ENCODE peak calls at places on chromosomes 16 and 17, in five cellular contexts. U is breast epithelium, Z is PC-9, P is adrenal gland, A is neural progenitor cell. E is an unnamed sample.

GRCh38 chr17:71251936-71252335 is 868.9 kb upstream of the SOX9 start:
- DNase-seq in P (no peak), U (no peak), Z (no peak), A (no peak), E (no peak)

GRCh38 chr16:61879-62281 is 8.3 kb downstream of the SNRNP25 start:
- DNase-seq in U (no peak), P (no peak), Z (no peak), A (no peak), E (no peak)

GRCh38 chr16:28092721-28093382 is 29.3 kb upstream of the GSG1L start:
- DNase-seq in U (no peak), Z (peak), A (no peak), P (no peak), E (no peak)

GRCh38 chr16:67443299-67443698 is 12.4 kb downstream of the HSD11B2 start:
- DNase-seq in A (no peak), P (peak), U (no peak), Z (no peak), E (no peak)

GRCh38 chr17:6512552-6512951 is 43.8 kb downstream of the PITPNM3 start:
- DNase-seq in P (no peak), Z (no peak), A (no peak), U (no peak), E (no peak)

GRCh38 chr17:31907342-31907975 is 6.0 kb upstream of the UTP6 start:
- DNase-seq in Z (no peak), P (peak), U (peak), A (no peak), E (peak)

GRCh38 chr16:73019456-73020362 is 28.2 kb downstream of the ZFHX3 start:
- DNase-seq in U (no peak), A (no peak), P (peak), Z (peak), E (peak)

GRCh38 chr16:56715128-56715527 is 14.8 kb upstream of the NUP93 start:
- DNase-seq in P (no peak), A (no peak), Z (no peak), U (no peak), E (no peak)

GRCh38 chr17:11557727-11558452 is 40.4 kb upstream of the DNAH9 start:
- DNase-seq in A (no peak), Z (no peak), P (no peak), U (no peak), E (no peak)

GRCh38 chr16:66610111-66610820 is 5.8 kb downstream of the CMTM3 start:
- DNase-seq in P (peak), A (no peak), U (no peak), Z (no peak), E (no peak)

GRCh38 chr17:9797965-9798364 is 6.6 kb upstream of the DHRS7C start:
- DNase-seq in Z (no peak), A (no peak), P (no peak), U (no peak), E (no peak)

GRCh38 chr17:48609754-48610281 is 999 bp downstream of the HOXB7 start:
- DNase-seq in P (no peak), Z (no peak), U (no peak), A (no peak), E (no peak)

GRCh38 chr17:28372945-28373274 is 1.4 kb downstream of the SARM1 start:
- DNase-seq in Z (no peak), U (no peak), A (no peak), P (no peak), E (no peak)

GRCh38 chr17:19354123-19354522 is 8.4 kb downstream of the B9D1 start:
- DNase-seq in U (no peak), Z (peak), P (no peak), A (no peak), E (no peak)

GRCh38 chr17:63399856-63400255 is 46.2 kb downstream of the CYB561 start:
- DNase-seq in U (no peak), Z (no peak), A (peak), P (peak), E (peak)

GRCh38 chr16:11595908-11596504 is 9.3 kb upstream of the LITAF start:
- DNase-seq in Z (no peak), P (no peak), A (no peak), U (no peak), E (no peak)

GRCh38 chr17:75785770-75786538 is 1.3 kb downstream of the UNK start:
- DNase-seq in Z (no peak), U (no peak), A (no peak), P (no peak), E (no peak)

GRCh38 chr16:66661210-66661560 is 35.4 kb downstream of the CMTM4 start:
- DNase-seq in U (no peak), A (no peak), P (no peak), Z (no peak), E (no peak)

GRCh38 chr16:89484923-89485679 is 5.3 kb downstream of the ANKRD11 start:
- DNase-seq in P (no peak), U (no peak), A (no peak), Z (no peak), E (peak)

GRCh38 chr17:37299257-37299985 is 76.4 kb upstream of the C17orf78 start:
- DNase-seq in A (peak), Z (no peak), U (no peak), P (no peak), E (no peak)

GRCh38 chr16:28292731-28293588 is 635 bp downstream of the SBK1 start:
- DNase-seq in Z (no peak), A (peak), P (no peak), U (no peak), E (no peak)

GRCh38 chr17:60557805-60558204 is 31.8 kb upstream of the APPBP2 start:
- DNase-seq in Z (no peak), P (peak), U (no peak), A (no peak), E (no peak)

GRCh38 chr16:11994187-11995119 is 17.9 kb downstream of the SNX29 start:
- DNase-seq in A (peak), P (peak), U (no peak), Z (no peak), E (peak)

GRCh38 chr17:61806941-61807340 is 56.4 kb downstream of the BRIP1 start:
- DNase-seq in U (no peak), P (no peak), Z (no peak), A (no peak), E (no peak)

GRCh38 chr16:1688807-1689560 is 10.9 kb downstream of the JPT2 start:
- DNase-seq in U (no peak), A (no peak), P (no peak), Z (peak), E (no peak)

GRCh38 chr16:4301177-4301576 is 14.7 kb upstream of the GLIS2 start:
- DNase-seq in A (no peak), P (no peak), U (no peak), Z (no peak), E (no peak)

GRCh38 chr16:89708481-89708931 is 7.0 kb upstream of the SPATA2L start:
- DNase-seq in U (no peak), P (no peak), Z (no peak), A (no peak), E (peak)

GRCh38 chr17:27677191-27677590 is 46.2 kb downstream of the LGALS9 start:
- DNase-seq in Z (no peak), U (no peak), P (no peak), A (no peak), E (no peak)

GRCh38 chr17:67717192-67717623 is 528 bp upstream of the NOL11 start:
- DNase-seq in U (no peak), A (no peak), P (no peak), Z (no peak), E (peak)
- H3K27ac ChIP-seq in U (peak), A (no peak), P (peak), Z (peak), E (peak)

GRCh38 chr17:15947976-15948752 is 3.2 kb downstream of the ADORA2B start:
- DNase-seq in P (no peak), Z (peak), U (no peak), A (no peak), E (no peak)

GRCh38 chr17:15944720-15945492 is at the start of gene ADORA2B:
- DNase-seq in P (peak), A (peak), U (no peak), Z (peak), E (peak)

GRCh38 chr17:15946611-15947120 is 1.7 kb downstream of the ADORA2B start:
- DNase-seq in U (no peak), Z (no peak), P (no peak), A (no peak), E (no peak)

GRCh38 chr17:15945493-15946209 is 721 bp downstream of the ADORA2B start:
- DNase-seq in Z (no peak), P (no peak), A (peak), U (no peak), E (no peak)

DNA sequence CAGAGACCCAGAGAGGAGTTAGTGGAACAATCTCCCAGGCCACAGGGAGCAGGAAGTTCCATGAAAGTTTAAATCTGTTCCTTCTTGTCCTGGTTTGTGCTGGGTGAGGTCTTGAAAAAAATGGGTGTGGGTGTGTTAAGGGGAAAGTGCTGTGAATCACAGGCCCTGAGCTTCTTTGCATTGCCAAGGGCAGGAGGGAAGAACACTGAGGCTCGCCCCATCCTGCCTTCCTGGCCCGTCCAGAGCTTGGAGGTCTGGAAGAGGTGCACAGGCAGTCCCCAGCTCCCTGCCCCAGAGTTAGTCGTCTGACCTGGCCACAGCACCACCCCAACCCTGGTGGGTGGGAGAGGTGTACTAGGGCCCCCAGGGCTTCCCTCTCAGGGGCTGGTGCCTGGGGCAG is 2.4 kb downstream of the ADORA2B start:
- DNase-seq in A (no peak), Z (peak), P (no peak), U (no peak), E (no peak)
- H3K4me3 ChIP-seq in A (no peak), Z (peak), P (no peak), U (no peak), E (no peak)

DNA sequence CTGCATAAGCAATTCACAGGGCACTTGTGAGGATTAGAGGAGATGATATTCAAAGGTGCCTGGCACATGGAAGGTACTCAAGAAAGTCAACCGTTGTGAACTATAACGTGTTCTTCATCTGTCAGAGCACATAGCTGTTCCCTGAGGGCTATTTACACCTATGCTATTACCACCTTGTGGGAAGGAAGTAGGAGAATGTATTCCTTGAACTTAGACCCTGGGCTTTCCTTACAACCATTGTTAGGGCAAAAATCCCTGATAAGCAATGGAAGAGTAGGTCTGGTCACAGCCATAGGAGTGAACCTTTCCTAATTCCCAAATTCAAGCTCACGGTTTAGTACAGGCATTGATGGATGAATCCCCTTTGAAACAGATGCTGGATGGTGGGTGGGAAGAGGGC is 188.6 kb downstream of the HAPSTR1 start:
- DNase-seq in U (no peak), Z (no peak), A (no peak), P (no peak), E (peak)
- H3K27ac ChIP-seq in U (no peak), Z (no peak), A (no peak), P (no peak), E (no peak)

DNA sequence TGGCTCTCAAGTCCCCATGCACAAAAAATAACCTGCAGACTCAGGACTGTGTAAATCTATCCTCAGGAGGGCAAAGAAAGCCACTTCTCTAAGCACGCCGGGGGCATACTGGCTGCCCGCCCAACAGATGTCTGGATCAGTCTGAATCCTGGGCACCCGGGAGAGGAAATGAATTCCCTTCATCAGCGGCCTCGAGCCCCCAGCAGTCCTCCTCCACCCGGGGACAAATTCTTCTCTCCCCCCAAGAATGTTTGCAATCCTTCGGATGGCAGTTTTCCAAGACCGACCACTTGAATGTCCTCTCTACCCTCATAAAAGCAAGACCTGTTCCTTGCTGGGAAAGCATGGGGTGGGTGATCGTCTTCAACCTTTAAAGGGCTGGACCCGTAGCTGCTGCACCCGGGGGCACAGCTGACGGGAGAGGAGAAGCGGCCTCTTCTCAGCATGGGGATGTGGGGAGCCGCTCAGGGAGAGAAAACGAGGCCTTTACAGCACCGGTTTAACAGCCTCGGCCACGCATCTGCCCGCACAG is 9.4 kb upstream of the MAP2K3 start:
- DNase-seq in P (peak), U (no peak), A (peak), Z (no peak), E (no peak)
- H3K4me3 ChIP-seq in P (peak), U (peak), A (peak), Z (peak), E (peak)

GRCh38 chr17:68460096-68460495 is 2.8 kb upstream of the WIPI1 start:
- DNase-seq in P (no peak), U (no peak), A (no peak), Z (no peak), E (no peak)

GRCh38 chr17:68462381-68463210 is 5.3 kb upstream of the WIPI1 start:
- DNase-seq in A (peak), U (peak), Z (peak), P (peak), E (peak)

GRCh38 chr17:68461122-68461539 is 3.8 kb upstream of the WIPI1 start:
- DNase-seq in U (no peak), Z (no peak), P (no peak), A (no peak), E (no peak)

GRCh38 chr17:68460715-68461114 is 3.4 kb upstream of the WIPI1 start:
- DNase-seq in Z (no peak), A (no peak), P (no peak), U (no peak), E (peak)

GRCh38 chr17:68461589-68461988 is 4.3 kb upstream of the WIPI1 start:
- DNase-seq in U (no peak), A (no peak), Z (no peak), P (no peak), E (no peak)
- H3K27ac ChIP-seq in U (no peak), A (no peak), Z (no peak), P (no peak), E (peak)

GRCh38 chr16:69330286-69331109 is at the start of gene PDF:
- DNase-seq in A (peak), Z (peak), U (peak), P (peak), E (peak)
- H3K4me3 ChIP-seq in A (peak), Z (peak), U (peak), P (peak), E (peak)

GRCh38 chr16:85352221-85352620 is 239.9 kb upstream of the CIBAR2 start:
- DNase-seq in P (no peak), A (peak), U (no peak), Z (no peak), E (no peak)

GRCh38 chr16:85353839-85354622 is 241.8 kb upstream of the CIBAR2 start:
- DNase-seq in Z (peak), A (no peak), P (no peak), U (peak), E (peak)

GRCh38 chr16:85354623-85355514 is 242.6 kb upstream of the CIBAR2 start:
- DNase-seq in Z (peak), P (peak), U (no peak), A (no peak), E (no peak)

GRCh38 chr16:85350973-85351372 is 238.7 kb upstream of the CIBAR2 start:
- DNase-seq in A (no peak), Z (peak), P (peak), U (peak), E (peak)

DNA sequence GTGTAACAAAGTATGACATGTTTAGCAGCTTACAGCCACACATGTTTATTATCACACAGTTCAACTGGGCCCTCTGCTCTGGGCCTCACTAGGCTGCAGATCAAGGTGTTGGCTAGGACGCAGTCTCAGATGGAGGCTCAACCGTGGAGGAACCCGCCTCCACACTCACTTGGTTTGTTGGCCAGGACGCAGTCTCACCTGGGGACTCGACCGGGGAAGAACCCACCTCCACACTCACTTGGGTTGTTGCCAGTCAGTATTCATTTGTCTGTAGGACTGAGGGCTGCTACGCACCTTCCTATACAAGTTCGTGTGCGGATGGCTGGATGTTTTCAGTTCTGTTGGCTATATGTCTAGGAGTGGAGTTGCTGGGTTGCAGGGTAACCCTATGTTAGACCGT is 240.7 kb upstream of the CIBAR2 start:
- DNase-seq in Z (no peak), P (no peak), U (no peak), A (no peak), E (no peak)
- H3K27ac ChIP-seq in Z (peak), P (no peak), U (peak), A (no peak), E (no peak)